ENCODE peak calls at places on chromosomes 2 and 18, in ten cellular contexts. X is thoracic aorta, F is heart left ventricle, W is GM13977, Z is BJ, K is astrocyte of the spinal cord, E is DND-41, A is psoas muscle, S is omental fat pad, B is bronchial epithelial cell. O is an unnamed sample.

GRCh38 chr2:85452237-85452636 is 33.7 kb downstream of the SH2D6 start:
- DNase-seq in X (no peak), A (no peak), E (no peak), W (no peak), Z (no peak), B (no peak), K (no peak), F (no peak), S (no peak), O (no peak)

GRCh38 chr2:55917117-55917516 is 6.5 kb downstream of the EFEMP1 start:
- DNase-seq in X (no peak), F (no peak), B (no peak), W (no peak), K (no peak), S (no peak), E (no peak), A (no peak), Z (no peak), O (no peak)

GRCh38 chr2:54845514-54845913 is 122.1 kb downstream of the EML6 start:
- DNase-seq in B (no peak), Z (no peak), F (no peak), E (no peak), X (no peak), S (no peak), A (no peak), K (peak), W (peak), O (no peak)

GRCh38 chr2:218269900-218270720 is at the start of the genes AAMP and PNKD:
- DNase-seq in A (peak), Z (peak), W (peak), B (peak), X (peak), K (peak), S (peak), E (peak), F (peak), O (peak)

GRCh38 chr2:84493494-84493893 is 22.8 kb upstream of the DNAH6 start:
- DNase-seq in X (no peak), A (no peak), K (peak), B (peak), E (no peak), Z (peak), W (no peak), S (no peak), F (no peak), O (no peak)

GRCh38 chr2:168819829-168820489 is 17.5 kb downstream of the NOSTRIN start:
- DNase-seq in K (no peak), A (no peak), X (no peak), E (no peak), S (no peak), F (no peak), Z (no peak), W (no peak), B (no peak), O (no peak)

GRCh38 chr2:157269922-157270321 is 12.4 kb downstream of the GALNT5 start:
- DNase-seq in W (no peak), Z (no peak), S (no peak), F (no peak), E (no peak), K (no peak), A (no peak), X (no peak), B (no peak), O (no peak)

GRCh38 chr2:195898505-195898904 is 170.1 kb downstream of the DNAH7 start:
- DNase-seq in B (peak), F (peak), X (no peak), Z (peak), A (no peak), W (no peak), K (peak), E (no peak), S (peak), O (no peak)

GRCh38 chr2:86054539-86055082 is 51.1 kb downstream of the POLR1A start:
- DNase-seq in W (no peak), Z (no peak), B (no peak), F (no peak), E (no peak), A (no peak), K (no peak), S (no peak), X (no peak), O (no peak)

GRCh38 chr18:2111456-2111855 is 459.8 kb downstream of the METTL4 start:
- DNase-seq in S (no peak), E (no peak), W (no peak), X (no peak), K (peak), Z (peak), A (no peak), B (peak), F (no peak), O (no peak)

GRCh38 chr2:96856776-96857673 is 791 bp downstream of the ANKRD39 start:
- DNase-seq in B (no peak), K (no peak), F (peak), E (peak), S (no peak), Z (no peak), A (peak), X (no peak), W (peak), O (no peak)

GRCh38 chr2:238415036-238415764 is 11.5 kb upstream of the ASB1 start:
- DNase-seq in B (peak), E (peak), K (no peak), W (no peak), Z (no peak), X (no peak), S (no peak), F (no peak), A (no peak), O (no peak)

GRCh38 chr2:239928457-239929350 is 96.4 kb downstream of the NDUFA10 start:
- DNase-seq in B (no peak), W (no peak), S (no peak), A (peak), E (peak), K (no peak), Z (no peak), X (no peak), F (no peak), O (no peak)
- TF ChIP-seq CTCF in B (no peak), W (no peak), S (no peak), A (no peak), E (no peak), K (no peak), Z (no peak), X (no peak), F (no peak), O (no peak)

GRCh38 chr2:35035883-35036282 is 1319.7 kb upstream of the CRIM1 start:
- DNase-seq in S (no peak), F (no peak), A (no peak), Z (no peak), W (no peak), E (no peak), X (no peak), B (peak), K (no peak), O (no peak)
- TF ChIP-seq CTCF in S (no peak), F (no peak), A (no peak), Z (no peak), W (peak), E (peak), X (no peak), B (peak), K (no peak), O (no peak)

GRCh38 chr2:10086950-10087349 is 6.7 kb upstream of the CYS1 start:
- DNase-seq in Z (no peak), S (no peak), A (no peak), B (no peak), E (no peak), F (no peak), K (no peak), W (no peak), X (no peak), O (no peak)
- TF ChIP-seq CTCF in Z (no peak), S (no peak), A (no peak), B (no peak), E (no peak), F (no peak), K (no peak), W (no peak), X (no peak), O (no peak)

DNA sequence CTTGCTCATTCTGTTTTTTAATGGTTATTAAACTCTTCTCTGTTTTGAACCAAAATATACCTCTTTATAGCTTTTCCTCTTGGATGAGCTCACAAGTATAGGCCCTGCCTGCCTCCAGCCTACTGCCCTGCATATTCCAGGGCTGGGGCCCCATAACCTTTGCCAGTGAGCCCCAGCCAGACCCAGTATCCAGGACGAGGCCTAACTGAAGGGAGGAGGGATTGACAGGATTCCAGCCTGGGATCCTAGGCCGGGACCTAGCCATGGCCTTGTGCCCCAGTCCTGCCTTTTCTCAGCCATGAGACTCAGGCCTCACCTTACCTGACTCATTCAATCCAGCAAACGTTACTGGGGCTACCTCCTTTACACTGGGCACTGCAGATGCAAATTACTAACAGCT is 159.2 kb downstream of the DDX1 start:
- DNase-seq in B (no peak), F (no peak), W (no peak), X (no peak), A (no peak), E (no peak), K (no peak), S (no peak), Z (no peak), O (no peak)
- TF ChIP-seq CTCF in B (no peak), F (no peak), W (no peak), X (no peak), A (no peak), E (no peak), K (no peak), S (no peak), Z (no peak), O (no peak)

DNA sequence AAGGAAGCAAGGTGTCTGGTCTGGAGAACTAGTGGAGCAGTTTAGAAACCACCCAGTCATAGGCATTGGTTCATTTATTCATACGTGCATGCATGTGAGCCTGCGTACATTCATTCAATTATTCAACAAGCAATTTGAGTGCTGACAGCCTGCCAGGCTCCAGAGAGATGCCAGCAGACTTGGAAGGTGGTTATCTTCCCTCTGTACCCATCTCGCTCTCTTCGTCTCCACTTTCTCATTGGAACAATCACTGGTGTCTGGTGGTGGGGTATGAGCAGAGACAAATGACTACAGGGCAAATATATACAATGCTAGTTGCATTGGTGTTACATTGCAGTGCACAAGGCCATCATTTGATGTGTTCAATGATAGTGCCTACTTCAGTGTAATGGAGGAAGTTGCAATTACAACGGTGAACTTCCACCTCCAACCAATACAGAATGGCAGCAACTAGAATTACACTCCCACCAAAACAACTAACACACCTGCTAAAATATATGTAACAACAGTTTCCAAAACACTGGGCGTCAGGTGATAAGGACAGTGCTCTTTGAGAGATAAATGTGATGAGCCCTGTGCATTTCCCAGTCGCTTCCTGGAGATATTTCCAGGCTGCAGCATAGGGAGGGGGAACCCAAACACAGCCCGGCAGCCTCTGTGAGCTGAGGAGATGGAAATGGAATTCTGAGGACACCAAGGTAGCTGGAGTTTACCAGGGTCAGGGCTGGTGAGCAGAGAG is 32.6 kb upstream of the CNGA3 start:
- DNase-seq in B (no peak), X (no peak), A (no peak), Z (no peak), W (no peak), F (no peak), S (no peak), E (no peak), K (no peak), O (no peak)
- TF ChIP-seq CTCF in B (no peak), X (no peak), A (no peak), Z (no peak), W (no peak), F (no peak), S (no peak), E (no peak), K (no peak), O (no peak)

GRCh38 chr2:27705851-27706622 is 42.3 kb downstream of the SLC4A1AP start:
- DNase-seq in X (peak), E (no peak), K (peak), S (no peak), F (peak), Z (peak), W (no peak), B (peak), A (peak), O (no peak)
- TF ChIP-seq CTCF in X (no peak), E (no peak), K (peak), S (no peak), F (no peak), Z (no peak), W (no peak), B (no peak), A (no peak), O (no peak)

DNA sequence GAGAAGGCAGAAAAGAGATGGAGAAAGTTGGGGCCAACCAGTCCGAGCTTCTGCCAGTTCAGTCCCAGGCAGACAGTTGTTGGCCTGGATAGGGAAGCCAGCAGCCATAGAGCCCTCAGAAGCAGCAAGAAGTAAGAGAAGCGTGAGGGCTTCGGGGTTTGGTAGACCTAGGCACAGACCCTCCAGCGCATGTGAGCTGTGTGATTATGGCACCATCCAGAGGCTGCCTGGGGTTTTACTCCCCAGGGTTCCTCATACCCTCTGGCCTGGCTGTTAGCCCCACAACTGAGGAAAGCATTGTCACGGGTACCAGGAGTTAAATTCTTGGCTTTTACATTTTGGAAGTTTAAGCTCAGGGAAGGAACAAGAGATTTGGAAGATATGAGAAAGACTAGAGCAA is 93.7 kb upstream of the RAB6C start:
- DNase-seq in A (no peak), F (no peak), E (peak), B (no peak), K (no peak), W (peak), Z (no peak), X (no peak), S (no peak), O (peak)
- TF ChIP-seq CTCF in A (no peak), F (no peak), E (peak), B (no peak), K (no peak), W (no peak), Z (no peak), X (no peak), S (no peak), O (peak)